ENCODE peak calls at places on chromosomes 7 and 10, in ten cellular contexts. One of them, this sample, is unnamed.

GRCh38 chr7:14995774-14996173 is 93.2 kb upstream of the DGKB start:
- DNase-seq in CD8-positive, alpha-beta T cell: no peak
- DNase-seq in mucosa of descending colon: no peak
- DNase-seq in transverse colon: no peak
- DNase-seq in right atrium auricular region: no peak
- DNase-seq in left lung: no peak
- DNase-seq in AG04450: no peak
- DNase-seq in psoas muscle: no peak
- DNase-seq in cardiac muscle cell: no peak
- DNase-seq in cardiac fibroblast: peak; percentile 31
- DNase-seq in this sample: no peak

GRCh38 chr10:86681047-86681446 is 12.7 kb downstream of the LDB3 start:
- DNase-seq in mucosa of descending colon: no peak
- DNase-seq in cardiac muscle cell: no peak
- DNase-seq in AG04450: no peak
- DNase-seq in CD8-positive, alpha-beta T cell: no peak
- DNase-seq in transverse colon: no peak
- DNase-seq in psoas muscle: peak; percentile 60
- DNase-seq in right atrium auricular region: no peak
- DNase-seq in left lung: no peak
- DNase-seq in cardiac fibroblast: no peak
- DNase-seq in this sample: no peak

GRCh38 chr7:125122225-125122624 is 192.6 kb upstream of the POT1 start:
- DNase-seq in transverse colon: no peak
- DNase-seq in AG04450: no peak
- DNase-seq in CD8-positive, alpha-beta T cell: no peak
- DNase-seq in psoas muscle: no peak
- DNase-seq in left lung: no peak
- DNase-seq in right atrium auricular region: no peak
- DNase-seq in cardiac muscle cell: no peak
- DNase-seq in cardiac fibroblast: peak; percentile 38
- DNase-seq in mucosa of descending colon: no peak
- DNase-seq in this sample: peak; percentile 42

GRCh38 chr10:114547466-114547865 is 110.6 kb downstream of the ABLIM1 start:
- DNase-seq in AG04450: no peak
- DNase-seq in right atrium auricular region: no peak
- DNase-seq in transverse colon: no peak
- DNase-seq in cardiac fibroblast: no peak
- DNase-seq in cardiac muscle cell: no peak
- DNase-seq in psoas muscle: no peak
- DNase-seq in left lung: no peak
- DNase-seq in CD8-positive, alpha-beta T cell: no peak
- DNase-seq in mucosa of descending colon: no peak
- DNase-seq in this sample: no peak

GRCh38 chr7:14104861-14105260 is 115.4 kb upstream of the ETV1 start:
- DNase-seq in CD8-positive, alpha-beta T cell: no peak
- DNase-seq in mucosa of descending colon: no peak
- DNase-seq in cardiac fibroblast: no peak
- DNase-seq in transverse colon: no peak
- DNase-seq in AG04450: no peak
- DNase-seq in cardiac muscle cell: no peak
- DNase-seq in right atrium auricular region: no peak
- DNase-seq in psoas muscle: no peak
- DNase-seq in left lung: no peak
- DNase-seq in this sample: no peak

GRCh38 chr7:94307399-94308048 is 87.2 kb upstream of the COL1A2 start:
- DNase-seq in left lung: no peak
- DNase-seq in mucosa of descending colon: no peak
- DNase-seq in CD8-positive, alpha-beta T cell: no peak
- DNase-seq in right atrium auricular region: no peak
- DNase-seq in psoas muscle: no peak
- DNase-seq in cardiac fibroblast: no peak
- DNase-seq in cardiac muscle cell: no peak
- DNase-seq in transverse colon: no peak
- DNase-seq in AG04450: no peak
- DNase-seq in this sample: no peak

GRCh38 chr7:95794917-95795515 is 22.7 kb downstream of the DYNC1I1 start:
- DNase-seq in left lung: no peak
- DNase-seq in right atrium auricular region: no peak
- DNase-seq in transverse colon: no peak
- DNase-seq in AG04450: no peak
- DNase-seq in psoas muscle: no peak
- DNase-seq in mucosa of descending colon: no peak
- DNase-seq in cardiac muscle cell: no peak
- DNase-seq in cardiac fibroblast: peak; percentile 62
- DNase-seq in CD8-positive, alpha-beta T cell: no peak
- DNase-seq in this sample: peak; percentile 10

GRCh38 chr10:30979956-30980355 is 51.7 kb downstream of the ZNF438 start:
- DNase-seq in cardiac muscle cell: no peak
- DNase-seq in AG04450: no peak
- DNase-seq in transverse colon: no peak
- DNase-seq in right atrium auricular region: no peak
- DNase-seq in mucosa of descending colon: no peak
- DNase-seq in left lung: no peak
- DNase-seq in CD8-positive, alpha-beta T cell: no peak
- DNase-seq in psoas muscle: no peak
- DNase-seq in cardiac fibroblast: no peak
- DNase-seq in this sample: no peak

GRCh38 chr10:12844796-12845524 is 156.6 kb downstream of the CCDC3 start:
- DNase-seq in left lung: no peak
- DNase-seq in transverse colon: no peak
- DNase-seq in right atrium auricular region: peak; percentile 59
- DNase-seq in cardiac fibroblast: peak; percentile 75
- DNase-seq in psoas muscle: no peak
- DNase-seq in CD8-positive, alpha-beta T cell: no peak
- DNase-seq in AG04450: peak; percentile 55
- DNase-seq in mucosa of descending colon: no peak
- DNase-seq in cardiac muscle cell: no peak
- DNase-seq in this sample: peak; percentile 94

GRCh38 chr7:51005074-51005473 is 222.4 kb upstream of the GRB10 start:
- DNase-seq in transverse colon: no peak
- DNase-seq in CD8-positive, alpha-beta T cell: no peak
- DNase-seq in psoas muscle: no peak
- DNase-seq in mucosa of descending colon: no peak
- DNase-seq in left lung: no peak
- DNase-seq in right atrium auricular region: no peak
- DNase-seq in cardiac fibroblast: no peak
- DNase-seq in cardiac muscle cell: no peak
- DNase-seq in AG04450: no peak
- DNase-seq in this sample: no peak

GRCh38 chr7:27201231-27202017 is 1.5 kb upstream of the HOXA13 start:
- DNase-seq in transverse colon: no peak
- DNase-seq in cardiac fibroblast: no peak
- DNase-seq in left lung: no peak
- DNase-seq in mucosa of descending colon: no peak
- DNase-seq in AG04450: no peak
- DNase-seq in right atrium auricular region: no peak
- DNase-seq in CD8-positive, alpha-beta T cell: peak; percentile 48
- DNase-seq in psoas muscle: no peak
- DNase-seq in cardiac muscle cell: no peak
- DNase-seq in this sample: no peak

GRCh38 chr7:132580277-132580676 is 4.0 kb upstream of the PLXNA4 start:
- DNase-seq in right atrium auricular region: no peak
- DNase-seq in cardiac fibroblast: no peak
- DNase-seq in mucosa of descending colon: no peak
- DNase-seq in AG04450: no peak
- DNase-seq in CD8-positive, alpha-beta T cell: no peak
- DNase-seq in psoas muscle: no peak
- DNase-seq in cardiac muscle cell: no peak
- DNase-seq in left lung: no peak
- DNase-seq in transverse colon: no peak
- DNase-seq in this sample: no peak

GRCh38 chr10:3853547-3853989 is 68.6 kb upstream of the KLF6 start:
- DNase-seq in left lung: peak; percentile 64
- DNase-seq in cardiac fibroblast: no peak
- DNase-seq in transverse colon: peak; percentile 76
- DNase-seq in right atrium auricular region: peak; percentile 57
- DNase-seq in mucosa of descending colon: no peak
- DNase-seq in CD8-positive, alpha-beta T cell: no peak
- DNase-seq in psoas muscle: no peak
- DNase-seq in cardiac muscle cell: no peak
- DNase-seq in AG04450: no peak
- DNase-seq in this sample: peak; percentile 32

GRCh38 chr10:550665-551460 is 138.6 kb downstream of the DIP2C start:
- DNase-seq in left lung: no peak
- DNase-seq in transverse colon: no peak
- DNase-seq in CD8-positive, alpha-beta T cell: no peak
- DNase-seq in mucosa of descending colon: no peak
- DNase-seq in right atrium auricular region: no peak
- DNase-seq in AG04450: no peak
- DNase-seq in cardiac muscle cell: no peak
- DNase-seq in psoas muscle: no peak
- DNase-seq in cardiac fibroblast: no peak
- DNase-seq in this sample: no peak

GRCh38 chr10:102392306-102392705 is 3.2 kb upstream of the NFKB2 start:
- DNase-seq in cardiac muscle cell: no peak
- DNase-seq in AG04450: no peak
- DNase-seq in mucosa of descending colon: no peak
- DNase-seq in psoas muscle: no peak
- DNase-seq in right atrium auricular region: no peak
- DNase-seq in transverse colon: no peak
- DNase-seq in left lung: no peak
- DNase-seq in cardiac fibroblast: no peak
- DNase-seq in CD8-positive, alpha-beta T cell: no peak
- DNase-seq in this sample: no peak

GRCh38 chr10:102394079-102394800 is 1.3 kb upstream of the NFKB2 start:
- DNase-seq in left lung: peak; percentile 97
- DNase-seq in cardiac muscle cell: peak; percentile 96
- DNase-seq in mucosa of descending colon: peak; percentile 97
- DNase-seq in AG04450: peak; percentile 82
- DNase-seq in transverse colon: peak; percentile 97
- DNase-seq in cardiac fibroblast: peak; percentile 98
- DNase-seq in psoas muscle: peak; percentile 95
- DNase-seq in right atrium auricular region: peak; percentile 97
- DNase-seq in CD8-positive, alpha-beta T cell: peak; percentile 98
- DNase-seq in this sample: peak; percentile 94

GRCh38 chr10:102394801-102395676 is 466 bp upstream of the NFKB2 start:
- DNase-seq in transverse colon: peak; percentile 92
- DNase-seq in CD8-positive, alpha-beta T cell: peak; percentile 91
- DNase-seq in cardiac fibroblast: peak; percentile 90
- DNase-seq in left lung: peak; percentile 90
- DNase-seq in psoas muscle: peak; percentile 88
- DNase-seq in right atrium auricular region: peak; percentile 93
- DNase-seq in mucosa of descending colon: peak; percentile 92
- DNase-seq in AG04450: peak; percentile 61
- DNase-seq in cardiac muscle cell: peak; percentile 90
- DNase-seq in this sample: peak; percentile 47

GRCh38 chr10:102395677-102396197 is at the start of gene NFKB2:
- DNase-seq in psoas muscle: no peak
- DNase-seq in cardiac fibroblast: no peak
- DNase-seq in right atrium auricular region: no peak
- DNase-seq in CD8-positive, alpha-beta T cell: no peak
- DNase-seq in cardiac muscle cell: no peak
- DNase-seq in left lung: peak; percentile 65
- DNase-seq in mucosa of descending colon: no peak
- DNase-seq in transverse colon: no peak
- DNase-seq in AG04450: no peak
- DNase-seq in this sample: peak; percentile 87

DNA sequence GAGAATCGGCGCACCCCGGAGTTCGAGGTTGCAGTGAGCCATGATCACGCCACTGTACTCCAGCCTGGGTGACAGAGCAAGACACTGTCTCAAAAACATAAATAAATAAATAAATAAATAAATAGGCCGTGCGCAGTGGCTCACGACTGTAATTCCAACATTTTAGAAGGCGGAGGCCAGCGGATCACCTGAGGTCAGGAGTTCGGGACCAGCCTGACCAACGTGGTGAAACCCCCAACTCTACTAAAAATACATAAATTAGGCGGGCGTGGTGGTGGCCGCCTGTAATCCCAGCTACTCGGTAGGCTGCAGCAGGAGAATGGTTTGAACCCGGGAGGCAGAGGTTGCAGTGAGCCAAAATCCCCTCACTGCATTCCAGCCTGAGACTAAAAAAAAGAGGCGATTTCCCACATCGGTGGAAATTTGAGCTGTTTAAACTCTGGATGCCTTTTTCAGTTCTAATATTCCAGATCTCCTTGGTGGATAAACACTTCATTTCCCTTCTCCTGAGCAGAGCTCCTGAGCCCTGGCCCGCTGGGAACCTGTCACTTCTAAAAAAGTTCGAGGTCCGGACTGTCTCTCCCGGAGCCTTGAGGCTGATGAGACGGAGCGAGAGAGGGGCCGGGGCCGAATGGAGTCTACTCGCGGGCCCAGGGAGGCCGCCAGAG is 2.0 kb upstream of the NFKB2 start:
- DNase-seq in cardiac fibroblast: no peak
- DNase-seq in left lung: no peak
- DNase-seq in CD8-positive, alpha-beta T cell: no peak
- DNase-seq in AG04450: no peak
- DNase-seq in mucosa of descending colon: peak; percentile 49
- DNase-seq in transverse colon: no peak
- DNase-seq in cardiac muscle cell: no peak
- DNase-seq in right atrium auricular region: peak; percentile 93
- DNase-seq in psoas muscle: no peak
- DNase-seq in this sample: no peak
- TF ChIP-seq CTCF in cardiac fibroblast: no peak
- TF ChIP-seq CTCF in left lung: peak; percentile 91
- TF ChIP-seq CTCF in CD8-positive, alpha-beta T cell: peak; percentile 98
- TF ChIP-seq CTCF in AG04450: peak; percentile 89
- TF ChIP-seq CTCF in mucosa of descending colon: peak; percentile 84
- TF ChIP-seq CTCF in transverse colon: no peak
- TF ChIP-seq CTCF in cardiac muscle cell: peak; percentile 88
- TF ChIP-seq CTCF in right atrium auricular region: no peak
- TF ChIP-seq CTCF in psoas muscle: peak; percentile 96
- TF ChIP-seq CTCF in this sample: peak; percentile 93

GRCh38 chr7:57425239-57425944 is 24.6 kb upstream of the ZNF716 start:
- DNase-seq in right atrium auricular region: no peak
- DNase-seq in mucosa of descending colon: no peak
- DNase-seq in CD8-positive, alpha-beta T cell: no peak
- DNase-seq in left lung: no peak
- DNase-seq in AG04450: no peak
- DNase-seq in cardiac fibroblast: no peak
- DNase-seq in cardiac muscle cell: no peak
- DNase-seq in transverse colon: no peak
- DNase-seq in psoas muscle: no peak
- DNase-seq in this sample: no peak
- H3K4me3 ChIP-seq in right atrium auricular region: no peak overlapping the region
- H3K4me3 ChIP-seq in mucosa of descending colon: no peak overlapping the region
- H3K4me3 ChIP-seq in CD8-positive, alpha-beta T cell: no peak overlapping the region
- H3K4me3 ChIP-seq in left lung: no peak overlapping the region
- H3K4me3 ChIP-seq in AG04450: no peak overlapping the region
- H3K4me3 ChIP-seq in cardiac fibroblast: no peak overlapping the region
- H3K4me3 ChIP-seq in cardiac muscle cell: no peak overlapping the region
- H3K4me3 ChIP-seq in transverse colon: no peak overlapping the region
- H3K4me3 ChIP-seq in psoas muscle: no peak overlapping the region
- H3K4me3 ChIP-seq in this sample: no peak overlapping the region

GRCh38 chr7:144786522-144786921 is 49.3 kb downstream of the TPK1 start:
- DNase-seq in AG04450: no peak
- DNase-seq in CD8-positive, alpha-beta T cell: no peak
- DNase-seq in psoas muscle: no peak
- DNase-seq in left lung: no peak
- DNase-seq in transverse colon: no peak
- DNase-seq in cardiac fibroblast: no peak
- DNase-seq in right atrium auricular region: no peak
- DNase-seq in cardiac muscle cell: peak; percentile 21
- DNase-seq in mucosa of descending colon: no peak
- DNase-seq in this sample: no peak
- TF ChIP-seq CTCF in AG04450: no peak
- TF ChIP-seq CTCF in CD8-positive, alpha-beta T cell: no peak
- TF ChIP-seq CTCF in psoas muscle: no peak
- TF ChIP-seq CTCF in left lung: no peak
- TF ChIP-seq CTCF in transverse colon: no peak
- TF ChIP-seq CTCF in cardiac fibroblast: no peak
- TF ChIP-seq CTCF in right atrium auricular region: no peak
- TF ChIP-seq CTCF in cardiac muscle cell: peak; percentile 22
- TF ChIP-seq CTCF in mucosa of descending colon: no peak
- TF ChIP-seq CTCF in this sample: no peak

GRCh38 chr7:116271980-116272886 is 61.9 kb downstream of the TES start:
- DNase-seq in cardiac muscle cell: peak; percentile 34
- DNase-seq in CD8-positive, alpha-beta T cell: no peak
- DNase-seq in mucosa of descending colon: no peak
- DNase-seq in transverse colon: peak; percentile 21
- DNase-seq in cardiac fibroblast: peak; percentile 97
- DNase-seq in right atrium auricular region: peak; percentile 62
- DNase-seq in AG04450: peak; percentile 93
- DNase-seq in psoas muscle: peak; percentile 27
- DNase-seq in left lung: peak; percentile 63
- DNase-seq in this sample: peak; percentile 97
- H3K4me3 ChIP-seq in cardiac muscle cell: no peak overlapping the region
- H3K4me3 ChIP-seq in CD8-positive, alpha-beta T cell: no peak overlapping the region
- H3K4me3 ChIP-seq in mucosa of descending colon: no peak overlapping the region
- H3K4me3 ChIP-seq in transverse colon: no peak overlapping the region
- H3K4me3 ChIP-seq in cardiac fibroblast: no peak overlapping the region
- H3K4me3 ChIP-seq in right atrium auricular region: no peak overlapping the region
- H3K4me3 ChIP-seq in AG04450: peak overlapping the region; percentile 7
- H3K4me3 ChIP-seq in psoas muscle: peak overlapping the region; percentile 34
- H3K4me3 ChIP-seq in left lung: no peak overlapping the region
- H3K4me3 ChIP-seq in this sample: peak overlapping the region; percentile 7